ENCODE peak calls at places on chromosomes 1 and 21, in eight cellular contexts. One of them, this sample, is unnamed.
A peak's percentile ranks its signal among the peaks of the same experiment; 100 is the strongest.

GRCh38 chr1:171251741-171252300 is 3.5 kb downstream of the FMO1 start:
- DNase-seq in thoracic aorta: no peak
- DNase-seq in heart left ventricle: no peak
- DNase-seq in tibial artery: no peak
- DNase-seq in breast epithelium: no peak
- DNase-seq in astrocyte: no peak
- DNase-seq in HepG2: peak; percentile 12
- DNase-seq in fibroblast of lung: peak; percentile 25
- DNase-seq in this sample: no peak

GRCh38 chr21:46006547-46007497 is 25.3 kb downstream of the COL6A1 start:
- DNase-seq in thoracic aorta: no peak
- DNase-seq in heart left ventricle: peak; percentile 47
- DNase-seq in tibial artery: no peak
- DNase-seq in breast epithelium: peak; percentile 13
- DNase-seq in astrocyte: no peak
- DNase-seq in HepG2: no peak
- DNase-seq in fibroblast of lung: no peak
- DNase-seq in this sample: no peak

GRCh38 chr21:46284077-46284644 is 1.2 kb downstream of the MCM3AP start:
- DNase-seq in thoracic aorta: no peak
- DNase-seq in heart left ventricle: no peak
- DNase-seq in tibial artery: no peak
- DNase-seq in breast epithelium: peak; percentile 31
- DNase-seq in astrocyte: no peak
- DNase-seq in HepG2: no peak
- DNase-seq in fibroblast of lung: no peak
- DNase-seq in this sample: no peak

GRCh38 chr1:198143797-198144196 is 13.0 kb upstream of the NEK7 start:
- DNase-seq in thoracic aorta: no peak
- DNase-seq in heart left ventricle: no peak
- DNase-seq in tibial artery: no peak
- DNase-seq in breast epithelium: no peak
- DNase-seq in astrocyte: no peak
- DNase-seq in HepG2: no peak
- DNase-seq in fibroblast of lung: no peak
- DNase-seq in this sample: no peak

GRCh38 chr21:39451332-39452206 is at the start of gene SH3BGR:
- DNase-seq in thoracic aorta: peak; percentile 53
- DNase-seq in heart left ventricle: peak; percentile 71
- DNase-seq in tibial artery: peak; percentile 89
- DNase-seq in breast epithelium: peak; percentile 86
- DNase-seq in astrocyte: peak; percentile 17
- DNase-seq in HepG2: no peak
- DNase-seq in fibroblast of lung: peak; percentile 17
- DNase-seq in this sample: peak; percentile 46

GRCh38 chr21:31326478-31327247 is 17.4 kb downstream of the TIAM1 start:
- DNase-seq in thoracic aorta: no peak
- DNase-seq in heart left ventricle: no peak
- DNase-seq in tibial artery: no peak
- DNase-seq in breast epithelium: no peak
- DNase-seq in astrocyte: peak; percentile 45
- DNase-seq in HepG2: no peak
- DNase-seq in fibroblast of lung: peak; percentile 60
- DNase-seq in this sample: no peak

GRCh38 chr21:17051054-17051453 is 461.8 kb upstream of the CXADR start:
- DNase-seq in thoracic aorta: no peak
- DNase-seq in heart left ventricle: no peak
- DNase-seq in tibial artery: no peak
- DNase-seq in breast epithelium: no peak
- DNase-seq in astrocyte: peak; percentile 50
- DNase-seq in HepG2: no peak
- DNase-seq in fibroblast of lung: peak; percentile 51
- DNase-seq in this sample: no peak

GRCh38 chr1:41728403-41729202 is 190.1 kb downstream of the HIVEP3 start:
- DNase-seq in thoracic aorta: no peak
- DNase-seq in heart left ventricle: no peak
- DNase-seq in tibial artery: no peak
- DNase-seq in breast epithelium: no peak
- DNase-seq in astrocyte: no peak
- DNase-seq in HepG2: no peak
- DNase-seq in fibroblast of lung: no peak
- DNase-seq in this sample: no peak

GRCh38 chr1:2914702-2915101 is 106.6 kb upstream of the ACTRT2 start:
- DNase-seq in thoracic aorta: no peak
- DNase-seq in heart left ventricle: no peak
- DNase-seq in tibial artery: no peak
- DNase-seq in breast epithelium: no peak
- DNase-seq in astrocyte: no peak
- DNase-seq in HepG2: no peak
- DNase-seq in fibroblast of lung: no peak
- DNase-seq in this sample: peak; percentile 7

GRCh38 chr1:207910678-207911354 is at the start of gene CD34:
- DNase-seq in thoracic aorta: no peak
- DNase-seq in heart left ventricle: peak; percentile 84
- DNase-seq in tibial artery: peak; percentile 74
- DNase-seq in breast epithelium: no peak
- DNase-seq in astrocyte: peak; percentile 12
- DNase-seq in HepG2: no peak
- DNase-seq in fibroblast of lung: peak; percentile 40
- DNase-seq in this sample: no peak

DNA sequence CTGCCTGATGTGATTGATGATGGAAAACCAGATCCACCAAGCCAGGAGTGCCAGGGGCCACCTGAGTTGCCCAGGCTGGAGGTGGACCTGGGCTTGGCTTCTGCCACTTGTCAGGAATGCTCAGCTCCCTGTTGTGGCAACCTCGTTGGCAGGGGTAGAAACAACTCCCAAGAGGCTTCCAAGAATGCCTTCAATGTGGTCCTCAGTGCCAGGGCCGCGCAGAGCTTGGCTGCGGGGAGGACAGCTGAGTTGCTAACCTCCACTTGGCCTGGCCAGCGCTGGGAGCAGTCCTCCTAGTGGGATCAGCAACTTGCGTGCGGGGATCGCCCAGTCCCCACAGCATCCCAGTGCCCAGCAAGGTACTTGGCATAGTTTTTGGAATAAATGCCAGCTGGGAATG is 9.0 kb downstream of the MYOM3 start:
- DNase-seq in thoracic aorta: peak; percentile 33
- DNase-seq in heart left ventricle: peak; percentile 82
- DNase-seq in tibial artery: peak; percentile 74
- DNase-seq in breast epithelium: peak; percentile 86
- DNase-seq in astrocyte: no peak
- DNase-seq in HepG2: no peak
- DNase-seq in fibroblast of lung: no peak
- DNase-seq in this sample: no peak
- H3K27ac ChIP-seq in thoracic aorta: no peak overlapping the region
- H3K27ac ChIP-seq in heart left ventricle: peak overlapping the region; percentile 56
- H3K27ac ChIP-seq in tibial artery: no peak overlapping the region
- H3K27ac ChIP-seq in breast epithelium: peak overlapping the region; percentile 73
- H3K27ac ChIP-seq in astrocyte: no peak overlapping the region
- H3K27ac ChIP-seq in HepG2: no peak overlapping the region
- H3K27ac ChIP-seq in fibroblast of lung: no peak overlapping the region
- H3K27ac ChIP-seq in this sample: no peak overlapping the region

GRCh38 chr1:58197811-58198210 is 348.7 kb downstream of the OMA1 start:
- DNase-seq in thoracic aorta: no peak
- DNase-seq in heart left ventricle: no peak
- DNase-seq in tibial artery: no peak
- DNase-seq in breast epithelium: no peak
- DNase-seq in astrocyte: no peak
- DNase-seq in HepG2: no peak
- DNase-seq in fibroblast of lung: no peak
- DNase-seq in this sample: no peak
- H3K27ac ChIP-seq in thoracic aorta: no peak overlapping the region
- H3K27ac ChIP-seq in heart left ventricle: no peak overlapping the region
- H3K27ac ChIP-seq in tibial artery: no peak overlapping the region
- H3K27ac ChIP-seq in breast epithelium: no peak overlapping the region
- H3K27ac ChIP-seq in astrocyte: no peak overlapping the region
- H3K27ac ChIP-seq in HepG2: no peak overlapping the region
- H3K27ac ChIP-seq in fibroblast of lung: no peak overlapping the region
- H3K27ac ChIP-seq in this sample: no peak overlapping the region

GRCh38 chr1:85577421-85578320 is 2.9 kb upstream of the CCN1 start:
- DNase-seq in thoracic aorta: no peak
- DNase-seq in heart left ventricle: peak; percentile 68
- DNase-seq in tibial artery: peak; percentile 77
- DNase-seq in breast epithelium: peak; percentile 36
- DNase-seq in astrocyte: no peak
- DNase-seq in HepG2: no peak
- DNase-seq in fibroblast of lung: no peak
- DNase-seq in this sample: no peak
- H3K27ac ChIP-seq in thoracic aorta: peak overlapping the region; percentile 99
- H3K27ac ChIP-seq in heart left ventricle: peak overlapping the region; percentile 100
- H3K27ac ChIP-seq in tibial artery: peak overlapping the region; percentile 99
- H3K27ac ChIP-seq in breast epithelium: peak overlapping the region; percentile 99
- H3K27ac ChIP-seq in astrocyte: peak overlapping the region; percentile 96
- H3K27ac ChIP-seq in HepG2: no peak overlapping the region
- H3K27ac ChIP-seq in fibroblast of lung: peak overlapping the region; percentile 99
- H3K27ac ChIP-seq in this sample: peak overlapping the region; percentile 55

GRCh38 chr1:21763236-21763635 is 19.7 kb downstream of the USP48 start:
- DNase-seq in thoracic aorta: no peak
- DNase-seq in heart left ventricle: no peak
- DNase-seq in tibial artery: no peak
- DNase-seq in breast epithelium: no peak
- DNase-seq in astrocyte: no peak
- DNase-seq in HepG2: no peak
- DNase-seq in fibroblast of lung: no peak
- DNase-seq in this sample: no peak

GRCh38 chr1:21764615-21765423 is 18.1 kb downstream of the USP48 start:
- DNase-seq in thoracic aorta: peak; percentile 68
- DNase-seq in heart left ventricle: no peak
- DNase-seq in tibial artery: peak; percentile 83
- DNase-seq in breast epithelium: peak; percentile 57
- DNase-seq in astrocyte: peak; percentile 93
- DNase-seq in HepG2: no peak
- DNase-seq in fibroblast of lung: peak; percentile 93
- DNase-seq in this sample: no peak

GRCh38 chr1:21763694-21764419 is 19.1 kb downstream of the USP48 start:
- DNase-seq in thoracic aorta: no peak
- DNase-seq in heart left ventricle: no peak
- DNase-seq in tibial artery: no peak
- DNase-seq in breast epithelium: no peak
- DNase-seq in astrocyte: no peak
- DNase-seq in HepG2: no peak
- DNase-seq in fibroblast of lung: no peak
- DNase-seq in this sample: no peak

GRCh38 chr1:21762022-21762404 is 20.9 kb downstream of the USP48 start:
- DNase-seq in thoracic aorta: no peak
- DNase-seq in heart left ventricle: no peak
- DNase-seq in tibial artery: no peak
- DNase-seq in breast epithelium: no peak
- DNase-seq in astrocyte: no peak
- DNase-seq in HepG2: no peak
- DNase-seq in fibroblast of lung: no peak
- DNase-seq in this sample: no peak

GRCh38 chr1:21766210-21766609 is 16.7 kb downstream of the USP48 start:
- DNase-seq in thoracic aorta: no peak
- DNase-seq in heart left ventricle: no peak
- DNase-seq in tibial artery: no peak
- DNase-seq in breast epithelium: no peak
- DNase-seq in astrocyte: no peak
- DNase-seq in HepG2: no peak
- DNase-seq in fibroblast of lung: no peak
- DNase-seq in this sample: no peak
- H3K27ac ChIP-seq in thoracic aorta: no peak overlapping the region
- H3K27ac ChIP-seq in heart left ventricle: no peak overlapping the region
- H3K27ac ChIP-seq in tibial artery: no peak overlapping the region
- H3K27ac ChIP-seq in breast epithelium: no peak overlapping the region
- H3K27ac ChIP-seq in astrocyte: no peak overlapping the region
- H3K27ac ChIP-seq in HepG2: no peak overlapping the region
- H3K27ac ChIP-seq in fibroblast of lung: no peak overlapping the region
- H3K27ac ChIP-seq in this sample: no peak overlapping the region

GRCh38 chr1:118116401-118116800 is 68.6 kb downstream of the SPAG17 start:
- DNase-seq in thoracic aorta: no peak
- DNase-seq in heart left ventricle: no peak
- DNase-seq in tibial artery: no peak
- DNase-seq in breast epithelium: no peak
- DNase-seq in astrocyte: peak; percentile 14
- DNase-seq in HepG2: no peak
- DNase-seq in fibroblast of lung: peak; percentile 16
- DNase-seq in this sample: no peak

GRCh38 chr1:118118469-118118868 is 66.6 kb downstream of the SPAG17 start:
- DNase-seq in thoracic aorta: no peak
- DNase-seq in heart left ventricle: no peak
- DNase-seq in tibial artery: no peak
- DNase-seq in breast epithelium: no peak
- DNase-seq in astrocyte: no peak
- DNase-seq in HepG2: peak; percentile 76
- DNase-seq in fibroblast of lung: no peak
- DNase-seq in this sample: no peak

GRCh38 chr1:118115567-118116272 is 69.3 kb downstream of the SPAG17 start:
- DNase-seq in thoracic aorta: no peak
- DNase-seq in heart left ventricle: no peak
- DNase-seq in tibial artery: no peak
- DNase-seq in breast epithelium: no peak
- DNase-seq in astrocyte: peak; percentile 51
- DNase-seq in HepG2: no peak
- DNase-seq in fibroblast of lung: peak; percentile 64
- DNase-seq in this sample: no peak

GRCh38 chr1:118117521-118117920 is 67.5 kb downstream of the SPAG17 start:
- DNase-seq in thoracic aorta: no peak
- DNase-seq in heart left ventricle: no peak
- DNase-seq in tibial artery: no peak
- DNase-seq in breast epithelium: no peak
- DNase-seq in astrocyte: no peak
- DNase-seq in HepG2: no peak
- DNase-seq in fibroblast of lung: no peak
- DNase-seq in this sample: no peak

DNA sequence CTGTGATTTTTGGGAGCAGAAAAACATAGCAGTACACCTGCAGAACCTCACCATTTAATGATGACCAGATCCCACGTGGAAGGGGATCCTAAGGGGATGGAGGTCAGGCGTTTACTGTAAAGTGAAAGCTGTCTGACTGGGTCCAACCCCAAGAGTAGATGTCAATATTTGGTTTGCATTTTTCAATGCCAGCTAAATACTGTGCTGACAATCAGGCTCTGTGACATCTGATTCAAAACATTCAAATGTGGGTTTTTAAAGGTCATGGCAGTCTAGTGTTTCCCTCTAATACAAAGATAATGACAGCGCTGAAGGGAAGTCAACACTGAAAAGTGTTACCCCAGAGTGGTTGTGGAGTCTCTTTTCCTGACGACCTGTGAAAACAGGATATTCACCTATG is 68.1 kb downstream of the SPAG17 start:
- DNase-seq in thoracic aorta: no peak
- DNase-seq in heart left ventricle: no peak
- DNase-seq in tibial artery: no peak
- DNase-seq in breast epithelium: no peak
- DNase-seq in astrocyte: no peak
- DNase-seq in HepG2: peak; percentile 74
- DNase-seq in fibroblast of lung: no peak
- DNase-seq in this sample: no peak
- H3K27ac ChIP-seq in thoracic aorta: no peak overlapping the region
- H3K27ac ChIP-seq in heart left ventricle: no peak overlapping the region
- H3K27ac ChIP-seq in tibial artery: no peak overlapping the region
- H3K27ac ChIP-seq in breast epithelium: peak overlapping the region; percentile 60
- H3K27ac ChIP-seq in astrocyte: no peak overlapping the region
- H3K27ac ChIP-seq in HepG2: no peak overlapping the region
- H3K27ac ChIP-seq in fibroblast of lung: no peak overlapping the region
- H3K27ac ChIP-seq in this sample: no peak overlapping the region

GRCh38 chr1:20069932-20070331 is at the start of gene PLA2G5:
- DNase-seq in thoracic aorta: no peak
- DNase-seq in heart left ventricle: peak; percentile 89
- DNase-seq in tibial artery: peak; percentile 83
- DNase-seq in breast epithelium: no peak
- DNase-seq in astrocyte: peak; percentile 70
- DNase-seq in HepG2: no peak
- DNase-seq in fibroblast of lung: peak; percentile 79
- DNase-seq in this sample: no peak
- H3K27ac ChIP-seq in thoracic aorta: peak within 1 kb of the TSS; percentile 64
- H3K27ac ChIP-seq in heart left ventricle: peak within 1 kb of the TSS; percentile 89
- H3K27ac ChIP-seq in tibial artery: peak within 1 kb of the TSS; percentile 66
- H3K27ac ChIP-seq in breast epithelium: peak within 1 kb of the TSS; percentile 69
- H3K27ac ChIP-seq in astrocyte: no peak within 1 kb of the TSS
- H3K27ac ChIP-seq in HepG2: no peak within 1 kb of the TSS
- H3K27ac ChIP-seq in fibroblast of lung: peak within 1 kb of the TSS; percentile 8
- H3K27ac ChIP-seq in this sample: no peak within 1 kb of the TSS

This sample was measured in caudate nucleus.